ENCODE peak calls at places on chromosomes 11 and 22, in eight cellular contexts. One of them, this sample, is unnamed.

GRCh38 chr22:20230777-20231420 is 37.2 kb downstream of the RTN4R start:
- DNase-seq in cardiac fibroblast: no peak
- DNase-seq in GM23338: no peak
- DNase-seq in GM10248: no peak
- DNase-seq in AG04450: no peak
- DNase-seq in kidney epithelial cell: no peak
- DNase-seq in coronary artery: no peak
- DNase-seq in heart left ventricle: no peak
- DNase-seq in this sample: no peak

GRCh38 chr11:14902650-14903350 is 10.8 kb upstream of the CYP2R1 start:
- DNase-seq in cardiac fibroblast: peak
- DNase-seq in GM23338: no peak
- DNase-seq in GM10248: no peak
- DNase-seq in AG04450: no peak
- DNase-seq in kidney epithelial cell: no peak
- DNase-seq in coronary artery: no peak
- DNase-seq in heart left ventricle: no peak
- DNase-seq in this sample: no peak

GRCh38 chr22:24178502-24179440 is 2.5 kb upstream of the SUSD2 start:
- DNase-seq in cardiac fibroblast: peak
- DNase-seq in GM23338: peak
- DNase-seq in GM10248: no peak
- DNase-seq in AG04450: no peak
- DNase-seq in kidney epithelial cell: no peak
- DNase-seq in coronary artery: no peak
- DNase-seq in heart left ventricle: no peak
- DNase-seq in this sample: peak

GRCh38 chr11:27319065-27319464 is 44.0 kb downstream of the CCDC34 start:
- DNase-seq in cardiac fibroblast: peak
- DNase-seq in GM23338: no peak
- DNase-seq in GM10248: peak
- DNase-seq in AG04450: no peak
- DNase-seq in kidney epithelial cell: peak
- DNase-seq in coronary artery: no peak
- DNase-seq in heart left ventricle: no peak
- DNase-seq in this sample: no peak

GRCh38 chr22:19515654-19516377 is 8.4 kb downstream of the CLDN5 start:
- DNase-seq in cardiac fibroblast: no peak
- DNase-seq in GM23338: no peak
- DNase-seq in GM10248: no peak
- DNase-seq in AG04450: no peak
- DNase-seq in kidney epithelial cell: no peak
- DNase-seq in coronary artery: no peak
- DNase-seq in heart left ventricle: no peak
- DNase-seq in this sample: no peak

GRCh38 chr22:26852176-26852575 is 194.8 kb downstream of the MIAT start:
- DNase-seq in cardiac fibroblast: no peak
- DNase-seq in GM23338: peak
- DNase-seq in GM10248: no peak
- DNase-seq in AG04450: no peak
- DNase-seq in kidney epithelial cell: no peak
- DNase-seq in coronary artery: no peak
- DNase-seq in heart left ventricle: no peak
- DNase-seq in this sample: peak

GRCh38 chr22:24426859-24427499 is 420 bp upstream of the ADORA2A start:
- DNase-seq in cardiac fibroblast: no peak
- DNase-seq in GM23338: no peak
- DNase-seq in GM10248: no peak
- DNase-seq in AG04450: no peak
- DNase-seq in kidney epithelial cell: no peak
- DNase-seq in coronary artery: no peak
- DNase-seq in heart left ventricle: peak
- DNase-seq in this sample: no peak

GRCh38 chr11:102967497-102967896 is 12.0 kb upstream of the MMP13 start:
- DNase-seq in cardiac fibroblast: no peak
- DNase-seq in GM23338: no peak
- DNase-seq in GM10248: no peak
- DNase-seq in AG04450: no peak
- DNase-seq in kidney epithelial cell: no peak
- DNase-seq in coronary artery: no peak
- DNase-seq in heart left ventricle: no peak
- DNase-seq in this sample: no peak

GRCh38 chr22:46443850-46444389 is 93.5 kb downstream of the CELSR1 start:
- DNase-seq in cardiac fibroblast: no peak
- DNase-seq in GM23338: peak
- DNase-seq in GM10248: no peak
- DNase-seq in AG04450: no peak
- DNase-seq in kidney epithelial cell: no peak
- DNase-seq in coronary artery: no peak
- DNase-seq in heart left ventricle: peak
- DNase-seq in this sample: peak

GRCh38 chr22:34986461-34986977 is 79.4 kb upstream of the ISX start:
- DNase-seq in cardiac fibroblast: no peak
- DNase-seq in GM23338: no peak
- DNase-seq in GM10248: no peak
- DNase-seq in AG04450: no peak
- DNase-seq in kidney epithelial cell: no peak
- DNase-seq in coronary artery: no peak
- DNase-seq in heart left ventricle: no peak
- DNase-seq in this sample: no peak

GRCh38 chr11:44985721-44986120 is 35.0 kb upstream of the TP53I11 start:
- DNase-seq in cardiac fibroblast: no peak
- DNase-seq in GM23338: no peak
- DNase-seq in GM10248: no peak
- DNase-seq in AG04450: no peak
- DNase-seq in kidney epithelial cell: no peak
- DNase-seq in coronary artery: no peak
- DNase-seq in heart left ventricle: no peak
- DNase-seq in this sample: no peak

GRCh38 chr11:134643519-134644042 is 231.5 kb upstream of the B3GAT1 start:
- DNase-seq in cardiac fibroblast: no peak
- DNase-seq in GM23338: peak
- DNase-seq in GM10248: no peak
- DNase-seq in AG04450: no peak
- DNase-seq in kidney epithelial cell: no peak
- DNase-seq in coronary artery: peak
- DNase-seq in heart left ventricle: no peak
- DNase-seq in this sample: no peak

GRCh38 chr11:133968300-133968699 is 11.5 kb upstream of the IGSF9B start:
- DNase-seq in cardiac fibroblast: no peak
- DNase-seq in GM23338: peak
- DNase-seq in GM10248: no peak
- DNase-seq in AG04450: no peak
- DNase-seq in kidney epithelial cell: no peak
- DNase-seq in coronary artery: no peak
- DNase-seq in heart left ventricle: peak
- DNase-seq in this sample: peak

GRCh38 chr11:112834277-112834755 is 126.9 kb upstream of the NCAM1 start:
- DNase-seq in cardiac fibroblast: no peak
- DNase-seq in GM23338: no peak
- DNase-seq in GM10248: no peak
- DNase-seq in AG04450: no peak
- DNase-seq in kidney epithelial cell: no peak
- DNase-seq in coronary artery: no peak
- DNase-seq in heart left ventricle: peak
- DNase-seq in this sample: no peak

GRCh38 chr11:68938816-68939582 is 35.3 kb downstream of the IGHMBP2 start:
- DNase-seq in cardiac fibroblast: no peak
- DNase-seq in GM23338: no peak
- DNase-seq in GM10248: no peak
- DNase-seq in AG04450: no peak
- DNase-seq in kidney epithelial cell: no peak
- DNase-seq in coronary artery: no peak
- DNase-seq in heart left ventricle: no peak
- DNase-seq in this sample: no peak

GRCh38 chr11:68942090-68942620 is 38.5 kb downstream of the IGHMBP2 start:
- DNase-seq in cardiac fibroblast: no peak
- DNase-seq in GM23338: no peak
- DNase-seq in GM10248: no peak
- DNase-seq in AG04450: no peak
- DNase-seq in kidney epithelial cell: no peak
- DNase-seq in coronary artery: no peak
- DNase-seq in heart left ventricle: no peak
- DNase-seq in this sample: no peak

GRCh38 chr11:68939583-68940555 is 36.2 kb downstream of the IGHMBP2 start:
- DNase-seq in cardiac fibroblast: no peak
- DNase-seq in GM23338: no peak
- DNase-seq in GM10248: no peak
- DNase-seq in AG04450: no peak
- DNase-seq in kidney epithelial cell: no peak
- DNase-seq in coronary artery: no peak
- DNase-seq in heart left ventricle: no peak
- DNase-seq in this sample: no peak

GRCh38 chr11:68941324-68942089 is 37.8 kb downstream of the IGHMBP2 start:
- DNase-seq in cardiac fibroblast: no peak
- DNase-seq in GM23338: no peak
- DNase-seq in GM10248: no peak
- DNase-seq in AG04450: no peak
- DNase-seq in kidney epithelial cell: no peak
- DNase-seq in coronary artery: no peak
- DNase-seq in heart left ventricle: no peak
- DNase-seq in this sample: no peak

GRCh38 chr11:68940651-68941323 is 37.1 kb downstream of the IGHMBP2 start:
- DNase-seq in cardiac fibroblast: no peak
- DNase-seq in GM23338: no peak
- DNase-seq in GM10248: no peak
- DNase-seq in AG04450: no peak
- DNase-seq in kidney epithelial cell: no peak
- DNase-seq in coronary artery: no peak
- DNase-seq in heart left ventricle: no peak
- DNase-seq in this sample: no peak
- TF ChIP-seq CTCF in cardiac fibroblast: no peak
- TF ChIP-seq CTCF in GM23338: no peak
- TF ChIP-seq CTCF in GM10248: no peak
- TF ChIP-seq CTCF in AG04450: no peak
- TF ChIP-seq CTCF in kidney epithelial cell: no peak
- TF ChIP-seq CTCF in coronary artery: no peak
- TF ChIP-seq CTCF in heart left ventricle: no peak
- TF ChIP-seq CTCF in this sample: no peak

GRCh38 chr11:128888034-128888985 is 2.8 kb upstream of the KCNJ5 start:
- DNase-seq in cardiac fibroblast: no peak
- DNase-seq in GM23338: peak
- DNase-seq in GM10248: no peak
- DNase-seq in AG04450: no peak
- DNase-seq in kidney epithelial cell: no peak
- DNase-seq in coronary artery: no peak
- DNase-seq in heart left ventricle: no peak
- DNase-seq in this sample: no peak
- TF ChIP-seq CTCF in cardiac fibroblast: no peak
- TF ChIP-seq CTCF in GM23338: peak
- TF ChIP-seq CTCF in GM10248: no peak
- TF ChIP-seq CTCF in AG04450: no peak
- TF ChIP-seq CTCF in kidney epithelial cell: peak
- TF ChIP-seq CTCF in coronary artery: no peak
- TF ChIP-seq CTCF in heart left ventricle: no peak
- TF ChIP-seq CTCF in this sample: no peak

GRCh38 chr11:68141247-68142027 is 20.2 kb upstream of the CHKA start:
- DNase-seq in cardiac fibroblast: no peak
- DNase-seq in GM23338: no peak
- DNase-seq in GM10248: no peak
- DNase-seq in AG04450: no peak
- DNase-seq in kidney epithelial cell: no peak
- DNase-seq in coronary artery: no peak
- DNase-seq in heart left ventricle: no peak
- DNase-seq in this sample: no peak

GRCh38 chr11:68142441-68143309 is 21.5 kb upstream of the CHKA start:
- DNase-seq in cardiac fibroblast: no peak
- DNase-seq in GM23338: no peak
- DNase-seq in GM10248: no peak
- DNase-seq in AG04450: no peak
- DNase-seq in kidney epithelial cell: no peak
- DNase-seq in coronary artery: no peak
- DNase-seq in heart left ventricle: no peak
- DNase-seq in this sample: no peak

GRCh38 chr11:68139395-68139794 is 18.2 kb upstream of the CHKA start:
- DNase-seq in cardiac fibroblast: no peak
- DNase-seq in GM23338: no peak
- DNase-seq in GM10248: no peak
- DNase-seq in AG04450: no peak
- DNase-seq in kidney epithelial cell: no peak
- DNase-seq in coronary artery: no peak
- DNase-seq in heart left ventricle: no peak
- DNase-seq in this sample: no peak

GRCh38 chr11:68142028-68142412 is 20.8 kb upstream of the CHKA start:
- DNase-seq in cardiac fibroblast: no peak
- DNase-seq in GM23338: no peak
- DNase-seq in GM10248: peak
- DNase-seq in AG04450: no peak
- DNase-seq in kidney epithelial cell: no peak
- DNase-seq in coronary artery: no peak
- DNase-seq in heart left ventricle: no peak
- DNase-seq in this sample: no peak

DNA sequence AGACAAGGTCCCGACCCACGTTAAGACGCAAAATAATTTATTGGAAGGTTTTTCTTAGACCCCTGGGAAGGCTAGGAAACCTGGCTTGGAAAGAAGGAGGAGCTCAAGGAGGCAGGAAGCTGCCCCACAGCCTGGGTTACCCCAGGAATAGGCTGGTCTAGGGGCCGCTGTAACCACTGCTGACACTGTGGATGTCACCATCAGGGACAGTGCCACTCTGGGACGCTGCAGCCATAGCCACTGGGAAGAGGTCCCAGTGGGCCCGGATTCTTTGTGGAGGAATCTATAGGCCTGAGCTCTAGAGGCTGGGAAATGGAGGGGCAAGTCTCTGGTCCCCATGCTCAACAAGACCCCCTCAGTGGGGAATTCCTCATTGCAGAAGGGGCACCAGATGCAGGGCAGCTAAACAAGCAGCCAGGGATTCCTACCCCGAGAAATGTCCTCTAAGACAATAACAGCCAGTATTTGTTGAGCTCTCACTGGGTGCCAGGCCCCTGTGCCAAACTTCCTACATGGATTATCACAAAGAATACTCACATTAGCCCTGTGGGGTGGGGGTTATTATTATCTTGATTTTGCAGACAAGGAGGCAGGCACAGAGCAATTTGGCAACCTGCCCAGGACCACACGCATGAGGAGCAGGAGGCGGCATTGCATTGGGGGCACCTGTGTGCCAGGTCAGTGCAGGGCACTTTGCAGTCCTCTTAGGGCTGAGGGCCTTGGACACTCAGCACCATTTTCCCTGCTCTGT is 19.5 kb upstream of the CHKA start:
- DNase-seq in cardiac fibroblast: no peak
- DNase-seq in GM23338: no peak
- DNase-seq in GM10248: no peak
- DNase-seq in AG04450: no peak
- DNase-seq in kidney epithelial cell: no peak
- DNase-seq in coronary artery: no peak
- DNase-seq in heart left ventricle: no peak
- DNase-seq in this sample: no peak
- TF ChIP-seq CTCF in cardiac fibroblast: no peak
- TF ChIP-seq CTCF in GM23338: no peak
- TF ChIP-seq CTCF in GM10248: no peak
- TF ChIP-seq CTCF in AG04450: no peak
- TF ChIP-seq CTCF in kidney epithelial cell: no peak
- TF ChIP-seq CTCF in coronary artery: no peak
- TF ChIP-seq CTCF in heart left ventricle: no peak
- TF ChIP-seq CTCF in this sample: no peak

DNA sequence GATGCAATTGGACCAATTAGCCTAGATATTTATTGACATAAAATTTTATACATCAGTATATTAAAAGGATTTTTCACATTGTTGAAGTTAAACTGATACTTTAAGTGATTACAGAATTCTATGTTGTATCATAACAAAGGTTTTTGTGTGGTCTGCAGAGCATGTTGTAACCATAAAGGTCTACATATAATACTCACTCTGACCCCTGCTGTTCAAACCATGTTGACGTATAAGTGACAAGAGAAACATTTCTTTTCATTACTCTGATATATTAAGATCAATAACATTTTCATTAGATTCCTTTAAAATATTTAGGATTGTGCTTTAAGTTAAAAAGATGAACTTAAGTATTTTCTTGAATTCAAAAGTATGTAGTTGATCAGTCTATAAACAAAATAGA is 63.9 kb downstream of the GAS2 start:
- DNase-seq in cardiac fibroblast: peak
- DNase-seq in GM23338: no peak
- DNase-seq in GM10248: no peak
- DNase-seq in AG04450: no peak
- DNase-seq in kidney epithelial cell: no peak
- DNase-seq in coronary artery: no peak
- DNase-seq in heart left ventricle: no peak
- DNase-seq in this sample: no peak
- TF ChIP-seq CTCF in cardiac fibroblast: no peak
- TF ChIP-seq CTCF in GM23338: no peak
- TF ChIP-seq CTCF in GM10248: peak
- TF ChIP-seq CTCF in AG04450: no peak
- TF ChIP-seq CTCF in kidney epithelial cell: no peak
- TF ChIP-seq CTCF in coronary artery: no peak
- TF ChIP-seq CTCF in heart left ventricle: peak
- TF ChIP-seq CTCF in this sample: no peak